ENCODE peak calls at places on chromosome 5, in seven cellular contexts. S is HEK293T, W is ACHN, E is erythroblast, F is Peyer's patch, J is stomach, T is T-helper 1 cell. N is an unnamed sample.

GRCh38 chr5:32506251-32506661 is 61.7 kb upstream of the ZFR start:
- DNase-seq in S (no peak), W (no peak), E (no peak), F (no peak), J (no peak), T (no peak), N (no peak)

GRCh38 chr5:68182094-68182493 is 33.5 kb upstream of the PIK3R1 start:
- DNase-seq in S (no peak), W (no peak), E (no peak), F (no peak), J (no peak), T (no peak), N (no peak)

GRCh38 chr5:14445581-14446290 is 135.9 kb upstream of the OTULINL start:
- DNase-seq in S (no peak), W (no peak), E (no peak), F (no peak), J (no peak), T (no peak), N (no peak)

GRCh38 chr5:171945066-171945465 is 61.4 kb downstream of the FBXW11 start:
- DNase-seq in S (no peak), W (no peak), E (no peak), F (no peak), J (no peak), T (no peak), N (no peak)

GRCh38 chr5:43191740-43192557 is at the start of gene NIM1K:
- DNase-seq in S (peak), W (peak), E (peak), F (peak), J (peak), T (peak), N (peak)

GRCh38 chr5:55360190-55360589 is 52.4 kb downstream of the MTREX start:
- DNase-seq in S (no peak), W (no peak), E (no peak), F (no peak), J (no peak), T (no peak), N (no peak)

GRCh38 chr5:150515446-150515845 is 7.5 kb downstream of the NDST1 start:
- DNase-seq in S (no peak), W (peak), E (no peak), F (no peak), J (no peak), T (no peak), N (no peak)

GRCh38 chr5:65481171-65481575 is 547 bp downstream of the ADAMTS6 start:
- DNase-seq in S (no peak), W (peak), E (peak), F (no peak), J (no peak), T (no peak), N (no peak)

GRCh38 chr5:72410896-72411295 is 90.7 kb downstream of the PTCD2 start:
- DNase-seq in S (no peak), W (no peak), E (no peak), F (no peak), J (no peak), T (no peak), N (no peak)

GRCh38 chr5:60470881-60471280 is 229.1 kb downstream of the DEPDC1B start:
- DNase-seq in S (no peak), W (no peak), E (no peak), F (no peak), J (no peak), T (no peak), N (no peak)

GRCh38 chr5:142981886-142982820 is 212.0 kb downstream of the ARHGAP26 start:
- DNase-seq in S (no peak), W (no peak), E (no peak), F (peak), J (peak), T (no peak), N (no peak)

GRCh38 chr5:170168797-170169196 is 63.1 kb downstream of the FOXI1 start:
- DNase-seq in S (no peak), W (no peak), E (no peak), F (no peak), J (no peak), T (no peak), N (no peak)